ENCODE peak calls at places on chromosomes 7 and 10, in seven cellular contexts. J, E, G, N, Z, S and A are unnamed samples.

GRCh38 chr10:26699631-26700030 is 2.1 kb downstream of the PDSS1 start:
- DNase-seq in J (no peak), E (no peak), G (no peak), N (no peak), Z (no peak), S (no peak), A (no peak)

GRCh38 chr7:12583181-12583580 is 12.7 kb downstream of the SCIN start:
- DNase-seq in J (no peak), E (no peak), G (no peak), N (no peak), Z (peak; percentile 89), S (no peak), A (no peak)

GRCh38 chr10:88467835-88468485 is 115.2 kb downstream of the RNLS start:
- DNase-seq in J (no peak), E (no peak), G (peak; percentile 12), N (no peak), Z (no peak), S (no peak), A (no peak)

GRCh38 chr10:66307826-66308225 is 618.0 kb upstream of the LRRTM3 start:
- DNase-seq in J (no peak), E (no peak), G (no peak), N (no peak), Z (no peak), S (no peak), A (no peak)

GRCh38 chr7:118324790-118325449 is 100.4 kb downstream of the ANKRD7 start:
- DNase-seq in J (peak; percentile 23), E (no peak), G (no peak), N (no peak), Z (no peak), S (no peak), A (peak; percentile 33)

GRCh38 chr7:139758388-139758787 is 19.4 kb downstream of the HIPK2 start:
- DNase-seq in J (no peak), E (no peak), G (no peak), N (no peak), Z (no peak), S (no peak), A (no peak)

GRCh38 chr7:114356133-114356532 is 58.5 kb upstream of the FOXP2 start:
- DNase-seq in J (no peak), E (no peak), G (peak; percentile 40), N (no peak), Z (no peak), S (no peak), A (no peak)

GRCh38 chr7:140176271-140176701 is 497 bp downstream of the KDM7A start:
- DNase-seq in J (no peak), E (peak; percentile 20), G (no peak), N (no peak), Z (peak; percentile 28), S (peak; percentile 14), A (no peak)

GRCh38 chr7:14837216-14837615 is 65.3 kb downstream of the DGKB start:
- DNase-seq in J (no peak), E (no peak), G (no peak), N (no peak), Z (no peak), S (no peak), A (no peak)

GRCh38 chr10:14276200-14276599 is 54.5 kb downstream of the FRMD4A start:
- DNase-seq in J (no peak), E (no peak), G (no peak), N (no peak), Z (no peak), S (no peak), A (no peak)

DNA sequence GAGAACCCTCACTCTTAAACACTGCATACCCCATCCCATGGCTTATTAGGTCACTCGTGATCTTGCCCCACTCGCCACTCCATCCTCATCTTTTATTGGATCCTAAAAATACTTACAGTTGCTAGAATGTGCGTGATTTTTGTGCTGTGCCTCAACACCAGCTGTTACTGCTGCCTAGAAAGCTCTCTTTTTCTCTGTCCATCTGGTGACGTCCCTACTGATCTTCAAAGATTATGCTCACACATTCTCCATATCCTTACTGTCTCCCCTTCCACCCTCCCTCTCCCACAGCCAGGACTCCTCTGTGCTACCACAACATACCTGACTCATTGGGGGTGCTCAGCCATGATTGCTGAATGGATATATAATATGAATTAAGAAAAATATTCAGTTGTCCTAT is 42.0 kb downstream of the CDK6 start:
- DNase-seq in J (no peak), E (no peak), G (no peak), N (no peak), Z (no peak), S (no peak), A (no peak)
- H3K4me1 ChIP-seq in J (no peaks in the 10 kb centered on the region), E (no peaks in the 10 kb centered on the region), G (peaks cover 30% of the 10 kb centered on the region), N (no peaks in the 10 kb centered on the region), Z (peaks cover 4% of the 10 kb centered on the region), S (peaks cover 3% of the 10 kb centered on the region), A (no peaks in the 10 kb centered on the region)

GRCh38 chr7:21768279-21768678 is 177.4 kb downstream of the CDCA7L start:
- DNase-seq in J (no peak), E (no peak), G (no peak), N (no peak), Z (no peak), S (no peak), A (no peak)
- H3K23ac ChIP-seq in J (no peak overlapping the region), E (no peak overlapping the region), G (no peak overlapping the region), N (no peak overlapping the region), Z (no peak overlapping the region), S (no peak overlapping the region), A (no peak overlapping the region)

DNA sequence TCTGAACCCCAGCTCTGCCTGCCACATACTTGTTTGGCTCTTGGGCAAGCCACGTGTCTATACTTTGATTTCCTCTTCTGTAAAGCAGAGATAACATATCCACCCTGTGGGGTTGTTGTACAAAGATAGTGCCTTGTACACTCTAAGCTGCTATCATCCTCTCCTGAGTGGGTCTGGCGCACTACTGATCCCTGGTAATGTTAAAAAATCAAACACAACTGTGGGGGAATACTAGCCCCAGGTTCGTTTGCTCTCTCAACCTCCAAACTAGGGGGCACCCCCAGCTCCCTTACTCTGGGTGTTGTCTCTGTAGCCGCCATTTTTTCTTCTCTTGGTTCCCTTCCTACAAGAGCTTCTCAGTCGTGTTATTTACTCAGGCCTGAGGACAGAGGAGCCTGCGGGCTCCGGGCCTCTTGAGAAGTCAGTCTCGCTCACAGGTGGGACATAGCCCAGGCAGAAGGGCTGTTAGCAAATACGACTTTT is 1.0 kb downstream of the POLM start:
- DNase-seq in J (no peak), E (no peak), G (no peak), N (no peak), Z (peak; percentile 34), S (no peak), A (no peak)
- H3K4me1 ChIP-seq in J (no peaks in the 10 kb centered on the region), E (no peaks in the 10 kb centered on the region), G (peaks cover 15% of the 10 kb centered on the region), N (no peaks in the 10 kb centered on the region), Z (no peaks in the 10 kb centered on the region), S (peaks cover 41% of the 10 kb centered on the region), A (peaks cover 4% of the 10 kb centered on the region)

GRCh38 chr7:57769958-57770357 is 320.0 kb downstream of the ZNF716 start:
- DNase-seq in J (no peak), E (no peak), G (no peak), N (no peak), Z (no peak), S (no peak), A (no peak)

GRCh38 chr7:57775396-57776088 is 325.6 kb downstream of the ZNF716 start:
- DNase-seq in J (no peak), E (no peak), G (no peak), N (no peak), Z (no peak), S (no peak), A (no peak)

GRCh38 chr7:57774300-57774699 is 324.3 kb downstream of the ZNF716 start:
- DNase-seq in J (no peak), E (no peak), G (no peak), N (no peak), Z (no peak), S (no peak), A (no peak)

GRCh38 chr7:57769131-57769530 is 319.2 kb downstream of the ZNF716 start:
- DNase-seq in J (no peak), E (no peak), G (no peak), N (no peak), Z (no peak), S (no peak), A (no peak)

DNA sequence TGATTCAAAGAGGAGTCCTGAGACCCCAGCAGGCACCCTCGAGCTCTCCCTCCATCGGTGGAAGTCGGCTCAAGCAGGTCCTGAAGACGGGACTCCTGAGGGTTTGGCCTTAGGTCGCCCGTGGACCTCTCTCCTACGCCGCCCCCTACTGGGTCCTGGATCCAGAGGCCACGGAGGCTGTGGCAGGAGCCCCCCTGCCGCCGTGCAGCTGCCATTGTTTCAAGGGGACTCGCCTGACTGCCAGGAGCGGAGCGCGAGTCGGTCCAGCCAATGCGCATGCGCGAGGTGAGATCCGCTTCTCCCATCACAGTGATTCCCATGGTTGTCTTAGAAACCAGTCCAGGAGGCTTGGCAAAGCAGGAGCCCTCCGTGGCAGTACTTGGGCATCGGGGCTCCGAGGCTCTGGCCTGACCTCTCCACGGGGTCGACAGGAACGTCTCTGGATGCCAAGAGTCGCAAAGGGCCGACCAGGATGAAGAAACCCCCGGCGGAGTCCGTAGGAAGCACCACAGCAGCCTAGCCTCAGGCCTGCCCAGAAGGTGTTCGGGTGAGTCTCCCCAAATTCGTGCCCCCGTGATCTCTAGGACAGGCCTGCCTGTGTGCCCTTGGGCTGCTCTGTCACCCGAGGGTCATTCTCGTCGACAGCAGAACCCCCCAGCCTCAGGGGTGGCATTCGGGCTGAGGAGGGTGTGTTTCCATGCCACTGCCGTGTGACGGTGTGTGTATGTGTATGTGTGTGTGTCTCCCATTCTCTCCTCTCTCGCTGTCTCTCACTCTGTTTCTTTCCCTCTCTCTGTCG is 322.3 kb downstream of the ZNF716 start:
- DNase-seq in J (no peak), E (no peak), G (no peak), N (no peak), Z (no peak), S (no peak), A (no peak)
- H3K23ac ChIP-seq in J (no peak overlapping the region), E (no peak overlapping the region), G (no peak overlapping the region), N (no peak overlapping the region), Z (no peak overlapping the region), S (no peak overlapping the region), A (no peak overlapping the region)

DNA sequence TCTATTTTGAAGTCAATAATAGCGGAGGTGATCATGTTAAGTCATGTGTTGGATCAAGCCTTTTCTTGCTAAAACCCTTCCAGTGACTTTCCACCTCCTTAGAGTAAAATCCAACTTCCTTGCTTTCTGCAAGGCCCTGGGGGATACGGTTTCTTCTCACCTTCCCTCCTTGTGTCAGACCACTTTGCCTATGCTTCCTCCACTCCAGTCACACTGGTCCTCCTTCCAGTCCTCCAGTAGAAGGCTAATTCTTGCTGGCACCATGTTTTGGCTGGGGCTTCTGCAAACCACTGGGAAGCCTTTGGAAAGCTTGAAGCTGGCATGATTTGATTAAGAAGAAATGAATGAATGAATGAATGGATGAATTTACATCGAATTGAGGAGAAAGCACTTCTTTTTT is 169.5 kb downstream of the PLXDC2 start:
- DNase-seq in J (peak; percentile 57), E (no peak), G (no peak), N (no peak), Z (no peak), S (no peak), A (no peak)
- H3K4me1 ChIP-seq in J (peaks cover 5% of the 10 kb centered on the region), E (peaks cover 9% of the 10 kb centered on the region), G (no peaks in the 10 kb centered on the region), N (peaks cover 18% of the 10 kb centered on the region), Z (no peaks in the 10 kb centered on the region), S (no peaks in the 10 kb centered on the region), A (peaks cover 15% of the 10 kb centered on the region)